ENCODE peak calls at places on chromosomes 5 and 9, in seven cellular contexts. S is IMR-90, L is mesendoderm, J is neuronal stem cell, P is trophoblast cell, H is mesenchymal stem cell, W is H1. X is an unnamed sample.

GRCh38 chr5:168137265-168137664 is 154.2 kb upstream of the WWC1 start:
- DNase-seq in S (no peak), L (no peak), J (no peak), P (no peak), H (no peak), W (no peak), X (no peak)

GRCh38 chr5:98940586-98940985 is 11.8 kb upstream of the CHD1 start:
- DNase-seq in S (peak; percentile 10), L (peak; percentile 81), J (no peak), P (no peak), H (peak; percentile 26), W (no peak), X (no peak)

GRCh38 chr9:135906291-135907005 is 898 bp downstream of the CAMSAP1 start:
- DNase-seq in S (peak; percentile 62), L (no peak), J (peak; percentile 23), P (peak; percentile 61), H (peak; percentile 67), W (no peak), X (no peak)

GRCh38 chr9:109459423-109459822 is 38.7 kb downstream of the PTPN3 start:
- DNase-seq in S (no peak), L (no peak), J (no peak), P (no peak), H (no peak), W (no peak), X (no peak)

GRCh38 chr5:159290741-159291140 is 27.7 kb downstream of the UBLCP1 start:
- DNase-seq in S (peak; percentile 19), L (no peak), J (no peak), P (no peak), H (no peak), W (no peak), X (no peak)

GRCh38 chr9:20698799-20699198 is 14.7 kb downstream of the FOCAD start:
- DNase-seq in S (no peak), L (no peak), J (no peak), P (no peak), H (no peak), W (no peak), X (no peak)

GRCh38 chr9:13264788-13265187 is 14.7 kb downstream of the MPDZ start:
- DNase-seq in S (no peak), L (no peak), J (no peak), P (peak; percentile 16), H (no peak), W (no peak), X (no peak)

GRCh38 chr5:173707392-173707791 is 90.9 kb upstream of the BOD1 start:
- DNase-seq in S (peak; percentile 44), L (no peak), J (no peak), P (no peak), H (peak; percentile 56), W (no peak), X (no peak)

GRCh38 chr5:1512541-1513291 is 11.0 kb downstream of the LPCAT1 start:
- DNase-seq in S (no peak), L (no peak), J (no peak), P (peak; percentile 63), H (no peak), W (no peak), X (peak; percentile 27)

GRCh38 chr5:68348447-68349222 is 133.1 kb downstream of the PIK3R1 start:
- DNase-seq in S (no peak), L (no peak), J (no peak), P (no peak), H (no peak), W (no peak), X (no peak)

GRCh38 chr9:72577212-72577753 is 55.9 kb downstream of the TMC1 start:
- DNase-seq in S (peak; percentile 85), L (no peak), J (no peak), P (peak; percentile 69), H (peak; percentile 81), W (no peak), X (no peak)

GRCh38 chr9:114291064-114291474 is 31.8 kb upstream of the ORM1 start:
- DNase-seq in S (peak; percentile 67), L (peak; percentile 71), J (peak; percentile 79), P (peak; percentile 83), H (peak; percentile 75), W (peak; percentile 62), X (peak; percentile 79)

GRCh38 chr5:68924490-68925145 is 169.2 kb upstream of the SLC30A5 start:
- DNase-seq in S (peak; percentile 41), L (no peak), J (no peak), P (peak; percentile 32), H (peak; percentile 27), W (no peak), X (no peak)

GRCh38 chr9:127194881-127195713 is 69.5 kb upstream of the GARNL3 start:
- DNase-seq in S (peak; percentile 37), L (peak; percentile 69), J (no peak), P (no peak), H (peak; percentile 63), W (no peak), X (peak; percentile 63)

GRCh38 chr9:76634356-76635054 is 129.7 kb upstream of the PCA3 start:
- DNase-seq in S (peak; percentile 81), L (no peak), J (no peak), P (peak; percentile 34), H (peak; percentile 31), W (no peak), X (no peak)

GRCh38 chr5:159765760-159766517 is 150.3 kb upstream of the ADRA1B start:
- DNase-seq in S (peak; percentile 23), L (no peak), J (no peak), P (no peak), H (no peak), W (no peak), X (no peak)

GRCh38 chr5:153352685-153353219 is 137.7 kb upstream of the GRIA1 start:
- DNase-seq in S (no peak), L (no peak), J (no peak), P (no peak), H (no peak), W (no peak), X (no peak)

GRCh38 chr5:133945561-133945960 is 22.9 kb downstream of the C5orf15 start:
- DNase-seq in S (peak; percentile 10), L (no peak), J (no peak), P (peak; percentile 35), H (no peak), W (no peak), X (no peak)

GRCh38 chr5:133552925-133553525 is 59.3 kb downstream of the FSTL4 start:
- DNase-seq in S (peak; percentile 26), L (peak; percentile 80), J (peak; percentile 62), P (peak; percentile 64), H (peak; percentile 30), W (peak; percentile 38), X (peak; percentile 83)

GRCh38 chr5:136127560-136127959 is 5.1 kb upstream of the SMAD5 start:
- DNase-seq in S (no peak), L (no peak), J (no peak), P (no peak), H (no peak), W (no peak), X (no peak)
- H2BK5ac ChIP-seq in S (no peak overlapping the region), L (no peak overlapping the region), J (no peak overlapping the region), P (no peak overlapping the region), H (no peak overlapping the region), W (no peak overlapping the region), X (no peak overlapping the region)

GRCh38 chr5:66724740-66725139 is 128.5 kb downstream of the MAST4 start:
- DNase-seq in S (no peak), L (no peak), J (no peak), P (no peak), H (peak; percentile 3), W (no peak), X (no peak)
- H2BK5ac ChIP-seq in S (no peak overlapping the region), L (no peak overlapping the region), J (no peak overlapping the region), P (no peak overlapping the region), H (no peak overlapping the region), W (no peak overlapping the region), X (no peak overlapping the region)

DNA sequence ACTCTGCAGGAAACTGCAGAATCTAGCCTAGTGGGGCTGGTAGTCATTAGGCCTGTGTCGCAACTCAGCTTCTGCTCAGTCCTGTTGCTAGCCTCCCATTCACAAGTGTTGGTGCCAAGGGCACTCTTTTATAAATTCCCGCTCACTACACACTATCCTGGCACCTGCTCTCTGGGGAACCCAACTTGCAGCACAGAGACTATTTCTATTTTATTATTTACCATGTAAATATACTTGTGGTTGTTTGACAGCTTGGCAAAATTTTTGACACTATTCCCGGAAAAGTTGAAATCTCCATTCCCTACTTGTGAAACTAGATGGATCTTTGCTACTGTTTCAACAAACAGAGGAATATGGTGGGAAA is 20.4 kb upstream of the SMC2 start:
- DNase-seq in S (no peak), L (no peak), J (no peak), P (no peak), H (no peak), W (no peak), X (no peak)
- H2BK5ac ChIP-seq in S (peak overlapping the region; percentile 56), L (no peak overlapping the region), J (no peak overlapping the region), P (no peak overlapping the region), H (no peak overlapping the region), W (no peak overlapping the region), X (no peak overlapping the region)

DNA sequence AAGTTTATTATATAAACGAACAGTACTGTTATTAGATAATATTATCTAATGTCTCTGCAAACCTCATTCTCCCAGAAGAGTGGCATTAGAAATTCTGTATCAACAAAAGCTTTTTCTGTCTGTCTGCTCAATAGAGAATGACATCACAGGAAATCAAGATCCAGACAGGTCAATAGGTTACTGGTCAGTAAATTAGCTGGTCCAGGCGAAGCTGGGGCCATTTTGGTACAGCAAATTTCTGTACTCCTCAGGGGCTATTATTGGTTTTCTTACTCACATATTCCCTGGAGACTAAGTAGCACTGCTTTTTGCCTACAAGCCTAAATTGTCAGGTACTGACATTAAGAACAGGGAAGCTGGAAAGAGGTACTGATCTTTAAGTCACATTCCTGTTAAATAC is 80.5 kb downstream of the PLPP1 start:
- DNase-seq in S (no peak), L (no peak), J (no peak), P (no peak), H (peak; percentile 45), W (no peak), X (no peak)
- H2BK5ac ChIP-seq in S (no peak overlapping the region), L (no peak overlapping the region), J (no peak overlapping the region), P (no peak overlapping the region), H (no peak overlapping the region), W (no peak overlapping the region), X (no peak overlapping the region)

GRCh38 chr9:5835808-5836207 is 2.9 kb upstream of the ERMP1 start:
- DNase-seq in S (no peak), L (no peak), J (no peak), P (no peak), H (no peak), W (no peak), X (no peak)
- H2BK5ac ChIP-seq in S (no peak overlapping the region), L (no peak overlapping the region), J (no peak overlapping the region), P (no peak overlapping the region), H (no peak overlapping the region), W (no peak overlapping the region), X (no peak overlapping the region)

GRCh38 chr9:34568783-34569182 is 20.7 kb downstream of the CNTFR start:
- DNase-seq in S (no peak), L (no peak), J (no peak), P (no peak), H (no peak), W (no peak), X (no peak)

GRCh38 chr9:34564617-34565016 is 24.9 kb downstream of the CNTFR start:
- DNase-seq in S (no peak), L (no peak), J (no peak), P (no peak), H (no peak), W (no peak), X (no peak)

GRCh38 chr9:34568133-34568532 is 21.4 kb downstream of the CNTFR start:
- DNase-seq in S (no peak), L (no peak), J (no peak), P (no peak), H (no peak), W (no peak), X (no peak)

GRCh38 chr9:34566191-34566849 is 23.2 kb downstream of the CNTFR start:
- DNase-seq in S (no peak), L (no peak), J (no peak), P (no peak), H (no peak), W (no peak), X (no peak)

GRCh38 chr9:34566972-34567371 is 22.6 kb downstream of the CNTFR start:
- DNase-seq in S (no peak), L (no peak), J (no peak), P (no peak), H (no peak), W (no peak), X (no peak)
- H2BK5ac ChIP-seq in S (no peak overlapping the region), L (no peak overlapping the region), J (no peak overlapping the region), P (no peak overlapping the region), H (no peak overlapping the region), W (no peak overlapping the region), X (no peak overlapping the region)